ENCODE peak calls at places on chromosome 4, in four cellular contexts. M is neural crest cell, V is heart left ventricle, K is uterus. Y is an unnamed sample.

GRCh38 chr4:9608300-9608699 is 164.1 kb downstream of the DEFB131A start:
- DNase-seq in M (no peak), K (no peak), V (no peak), Y (no peak)

GRCh38 chr4:129641179-129641578 is 545.2 kb downstream of the C4orf33 start:
- DNase-seq in K (no peak), M (peak), V (peak), Y (peak)

GRCh38 chr4:11824557-11824956 is 395.9 kb upstream of the HS3ST1 start:
- DNase-seq in V (no peak), K (no peak), M (no peak), Y (no peak)

GRCh38 chr4:154490261-154490588 is 1.4 kb downstream of the DCHS2 start:
- DNase-seq in V (no peak), K (no peak), M (no peak), Y (no peak)

GRCh38 chr4:3479358-3480101 is 16.4 kb downstream of the DOK7 start:
- DNase-seq in M (no peak), K (no peak), V (no peak), Y (no peak)

GRCh38 chr4:106659386-106659785 is 290.8 kb upstream of the GIMD1 start:
- DNase-seq in V (no peak), M (no peak), K (no peak), Y (peak)

GRCh38 chr4:62644372-62644771 is 1444.2 kb downstream of the ADGRL3 start:
- DNase-seq in K (no peak), V (no peak), M (no peak), Y (peak)

GRCh38 chr4:15495621-15496020 is 25.9 kb downstream of the CC2D2A start:
- DNase-seq in V (no peak), M (no peak), K (no peak), Y (no peak)

GRCh38 chr4:57282556-57283310 is 172.5 kb upstream of the IGFBP7 start:
- DNase-seq in V (no peak), K (no peak), M (no peak), Y (no peak)

GRCh38 chr4:172962564-172963353 is 205.9 kb upstream of the GALNT7 start:
- DNase-seq in K (peak), V (no peak), M (no peak), Y (peak)

GRCh38 chr4:106287353-106287969 is 28.5 kb downstream of the TBCK start:
- DNase-seq in K (no peak), M (no peak), V (no peak), Y (peak)

GRCh38 chr4:181890031-181890430 is 353.2 kb upstream of the TENM3 start:
- DNase-seq in V (no peak), K (no peak), M (no peak), Y (no peak)

GRCh38 chr4:55336138-55337034 is 9.7 kb upstream of the SRD5A3 start:
- DNase-seq in V (no peak), K (no peak), M (no peak), Y (no peak)

GRCh38 chr4:123606946-123607542 is 210.4 kb downstream of the SPRY1 start:
- DNase-seq in K (no peak), M (no peak), V (no peak), Y (no peak)

GRCh38 chr4:63296773-63297172 is 1112.5 kb downstream of the TECRL start:
- DNase-seq in M (no peak), K (no peak), V (no peak), Y (peak)

GRCh38 chr4:3079694-3080123 is 5.2 kb downstream of the HTT start:
- DNase-seq in K (no peak), V (no peak), M (no peak), Y (no peak)

GRCh38 chr4:119623025-119623424 is 5.6 kb downstream of the PDE5A start:
- DNase-seq in K (no peak), M (no peak), V (no peak), Y (peak)

GRCh38 chr4:123064390-123064789 is 142.0 kb upstream of the NUDT6 start:
- DNase-seq in K (no peak), V (no peak), M (no peak), Y (peak)

GRCh38 chr4:99610605-99611172 is 36.1 kb downstream of the MTTP start:
- DNase-seq in M (no peak), V (no peak), K (no peak), Y (no peak)

GRCh38 chr4:86498560-86499166 is 95.5 kb upstream of the PTPN13 start:
- DNase-seq in V (no peak), M (no peak), K (no peak), Y (peak)

GRCh38 chr4:88130544-88131305 is 27.7 kb downstream of the ABCG2 start:
- DNase-seq in V (no peak), K (no peak), M (no peak), Y (no peak)

GRCh38 chr4:110801591-110801990 is 178.7 kb upstream of the PITX2 start:
- DNase-seq in M (no peak), K (no peak), V (no peak), Y (no peak)

GRCh38 chr4:2761035-2761923 is 5.1 kb upstream of the TNIP2 start:
- DNase-seq in M (no peak), K (no peak), V (no peak), Y (peak)

GRCh38 chr4:188960411-188961093 is 821.3 kb downstream of the TRIML1 start:
- DNase-seq in V (no peak), K (no peak), M (no peak), Y (peak)

DNA sequence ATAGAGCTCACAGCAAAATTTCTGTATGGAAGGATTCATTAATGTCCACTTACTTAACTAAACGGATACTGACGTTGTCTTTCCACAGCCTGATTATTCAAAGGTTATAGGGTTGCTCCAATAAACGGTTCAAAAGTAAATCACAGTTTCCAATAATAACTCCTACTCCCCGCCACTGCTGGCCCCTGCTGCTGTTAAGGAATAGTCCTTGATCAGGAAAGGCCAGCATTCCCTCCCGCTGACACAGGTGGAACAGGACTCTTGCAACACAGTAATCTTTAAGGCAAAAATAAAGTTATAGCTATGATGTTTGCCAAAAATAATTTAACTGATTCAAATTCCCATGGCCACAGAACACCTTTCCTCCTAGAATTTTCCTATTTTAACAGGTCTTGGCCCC is 53.9 kb downstream of the FAT1 start:
- DNase-seq in V (no peak), M (no peak), K (no peak), Y (no peak)
- TF ChIP-seq CTCF in V (no peak), M (no peak), K (no peak), Y (no peak)

GRCh38 chr4:108683479-108683878 is 33.1 kb downstream of the OSTC start:
- DNase-seq in K (no peak), M (no peak), V (no peak), Y (peak)
- TF ChIP-seq CTCF in K (no peak), M (peak), V (peak), Y (peak)

GRCh38 chr4:138112389-138112788 is 129.8 kb downstream of the SLC7A11 start:
- DNase-seq in M (no peak), V (no peak), K (no peak), Y (no peak)

GRCh38 chr4:138113819-138114415 is 128.2 kb downstream of the SLC7A11 start:
- DNase-seq in K (no peak), V (no peak), M (no peak), Y (peak)

GRCh38 chr4:138111462-138112000 is 130.6 kb downstream of the SLC7A11 start:
- DNase-seq in M (no peak), K (no peak), V (no peak), Y (peak)

GRCh38 chr4:138115053-138115452 is 127.1 kb downstream of the SLC7A11 start:
- DNase-seq in V (no peak), M (no peak), K (no peak), Y (no peak)

GRCh38 chr4:138114434-138114833 is 127.7 kb downstream of the SLC7A11 start:
- DNase-seq in K (no peak), M (no peak), V (no peak), Y (peak)
- TF ChIP-seq CTCF in K (no peak), M (no peak), V (no peak), Y (no peak)

GRCh38 chr4:41990383-41991111 is at the start of gene SLC30A9:
- DNase-seq in V (peak), M (peak), K (peak), Y (peak)

GRCh38 chr4:41992967-41993857 is 2.9 kb downstream of the SLC30A9 start:
- DNase-seq in K (no peak), M (no peak), V (no peak), Y (no peak)

GRCh38 chr4:41994461-41994860 is 4.1 kb downstream of the SLC30A9 start:
- DNase-seq in M (no peak), V (no peak), K (no peak), Y (no peak)

GRCh38 chr4:41990029-41990382 is 324 bp upstream of the SLC30A9 start:
- DNase-seq in K (no peak), V (no peak), M (no peak), Y (peak)

GRCh38 chr4:41991916-41992767 is 1.8 kb downstream of the SLC30A9 start:
- DNase-seq in V (no peak), K (no peak), M (no peak), Y (no peak)
- TF ChIP-seq CTCF in V (no peak), K (no peak), M (no peak), Y (no peak)

GRCh38 chr4:20395160-20395773 is 143.6 kb downstream of the SLIT2 start:
- DNase-seq in V (no peak), M (peak), K (no peak), Y (peak)
- TF ChIP-seq CTCF in V (peak), M (peak), K (peak), Y (peak)

DNA sequence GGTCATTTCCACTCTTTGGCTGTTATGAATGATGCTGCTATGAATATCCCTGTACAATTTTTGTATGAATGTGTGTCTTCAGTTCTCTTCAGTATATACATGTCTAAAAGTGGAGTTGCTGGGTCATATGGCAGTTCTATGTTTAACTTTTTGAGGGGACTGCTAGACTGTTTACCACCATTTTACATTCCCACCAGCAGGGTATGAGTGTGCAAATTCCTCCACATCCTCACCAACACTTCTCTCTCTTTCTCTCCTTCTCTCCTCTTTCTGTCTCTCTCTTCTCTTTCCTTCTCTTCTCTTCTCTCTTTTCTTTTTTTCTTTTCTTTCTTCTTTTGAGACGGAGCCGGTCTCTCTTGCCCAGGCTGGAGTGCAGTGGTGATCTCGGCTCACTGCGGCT is 7.8 kb downstream of the WWC2 start:
- DNase-seq in V (no peak), M (no peak), K (no peak), Y (peak)
- TF ChIP-seq CTCF in V (no peak), M (peak), K (no peak), Y (peak)

GRCh38 chr4:53614616-53615015 is 23.3 kb upstream of the LNX1 start:
- DNase-seq in K (no peak), M (no peak), V (no peak), Y (no peak)
- TF ChIP-seq CTCF in K (no peak), M (peak), V (no peak), Y (peak)

Y was measured in choroid plexus epithelial cell.